ENCODE peak calls at places on chromosome 1, in eight cellular contexts. N is posterior cingulate gyrus; K is activated CD8-positive, alpha-beta memory T cell treated with anti-CD3 and anti-CD28 coated beads, Interleukin-2, amount 10 ng/mL, durations not matched to agents 7 days and 5 days; C is cardiac septum; H is fibroblast of mammary gland; G is cerebellar cortex; S is astrocyte of the spinal cord; R is mucosa of gallbladder. J is an unnamed sample.
A peak's percentile ranks its signal among the peaks of the same experiment; 100 is the strongest.

GRCh38 chr1:36352910-36353878 is 29.7 kb upstream of the EVA1B start:
- DNase-seq in S (peak; percentile 79), N (no peak), K (no peak), R (no peak), G (no peak), H (peak; percentile 78), C (no peak), J (no peak)

GRCh38 chr1:151989131-151989868 is 4.4 kb downstream of the S100A10 start:
- DNase-seq in S (peak; percentile 88), R (peak; percentile 65), K (peak; percentile 73), N (no peak), G (no peak), H (peak; percentile 91), C (no peak), J (peak; percentile 77)

GRCh38 chr1:8121261-8122159 is 95.4 kb upstream of the ERRFI1 start:
- DNase-seq in C (no peak), G (peak; percentile 83), H (peak; percentile 99), S (peak; percentile 98), N (no peak), R (peak; percentile 91), K (no peak), J (peak; percentile 84)

GRCh38 chr1:107135466-107135865 is 5.4 kb upstream of the NTNG1 start:
- DNase-seq in R (no peak), K (no peak), H (peak; percentile 49), C (no peak), N (no peak), G (no peak), S (peak; percentile 62), J (no peak)

GRCh38 chr1:214123061-214123784 is 135.4 kb downstream of the PROX1 start:
- DNase-seq in N (peak; percentile 22), R (peak; percentile 65), K (no peak), S (peak; percentile 72), H (peak; percentile 69), G (peak; percentile 73), C (no peak), J (peak; percentile 63)

GRCh38 chr1:30681782-30682181 is 41.6 kb downstream of the MATN1 start:
- DNase-seq in S (no peak), H (peak; percentile 20), R (no peak), G (no peak), C (no peak), N (no peak), K (no peak), J (no peak)

GRCh38 chr1:155977607-155978324 is 581 bp downstream of the ARHGEF2 start:
- DNase-seq in G (peak; percentile 50), C (no peak), H (no peak), K (peak; percentile 61), N (peak; percentile 55), S (no peak), R (no peak), J (no peak)

GRCh38 chr1:160862151-160863061 is at the start of gene CD244:
- DNase-seq in K (peak; percentile 95), G (no peak), S (no peak), C (peak; percentile 79), N (no peak), H (no peak), R (no peak), J (peak; percentile 63)

GRCh38 chr1:86828024-86828423 is 85.9 kb downstream of the SELENOF start:
- DNase-seq in C (no peak), K (no peak), S (no peak), H (no peak), G (no peak), N (no peak), R (no peak), J (no peak)

GRCh38 chr1:94623560-94624148 is 82.1 kb upstream of the F3 start:
- DNase-seq in R (no peak), H (no peak), S (peak; percentile 63), G (no peak), N (no peak), C (no peak), K (no peak), J (no peak)

GRCh38 chr1:197321821-197322220 is 53.8 kb downstream of the CRB1 start:
- DNase-seq in S (peak; percentile 35), H (no peak), G (no peak), K (no peak), N (no peak), R (no peak), C (no peak), J (no peak)

GRCh38 chr1:118485757-118486156 is 300.7 kb upstream of the SPAG17 start:
- DNase-seq in R (no peak), C (no peak), H (no peak), N (no peak), G (no peak), S (no peak), K (no peak), J (no peak)

GRCh38 chr1:228478326-228478725 is 8.9 kb upstream of the RNF187 start:
- DNase-seq in K (no peak), N (no peak), G (no peak), R (no peak), H (no peak), S (no peak), C (peak; percentile 27), J (no peak)

GRCh38 chr1:242522304-242522945 is 2.1 kb downstream of the PLD5 start:
- DNase-seq in C (no peak), R (no peak), K (no peak), G (peak; percentile 41), H (peak; percentile 48), S (peak; percentile 42), N (no peak), J (no peak)

GRCh38 chr1:233543338-233544255 is 70.3 kb upstream of the KCNK1 start:
- DNase-seq in H (peak; percentile 98), G (peak; percentile 33), N (peak; percentile 57), S (peak; percentile 88), K (no peak), R (peak; percentile 56), C (no peak), J (no peak)

J was measured in ureter.